ENCODE peak calls at places on chromosomes 6 and 20, in nine cellular contexts. One of them, this sample, is unnamed.

GRCh38 chr6:4348462-4349112 is 213.2 kb upstream of the ECI2 start:
- DNase-seq in non-pigmented ciliary epithelial cell: no peak
- DNase-seq in tibial nerve: no peak
- DNase-seq in cardiac fibroblast: peak
- DNase-seq in stimulated activated CD4-positive, alpha-beta T cell treated with anti-CD3 and anti-CD28 coated beads, Interleukin-4, amount 100 ng/mL, for 1 hour: no peak
- DNase-seq in activated T-helper 1 cell treated with anti-CD3 and anti-CD28 coated beads, Interleukin-2, amount 50 U/mL, for 16 hours: no peak
- DNase-seq in GM10248: peak
- DNase-seq in uterus: no peak
- DNase-seq in memory B cell: no peak
- DNase-seq in this sample: no peak

GRCh38 chr6:15244605-15245360 is 1.1 kb upstream of the JARID2 start:
- DNase-seq in activated T-helper 1 cell treated with anti-CD3 and anti-CD28 coated beads, Interleukin-2, amount 50 U/mL, for 16 hours: peak
- DNase-seq in cardiac fibroblast: peak
- DNase-seq in non-pigmented ciliary epithelial cell: no peak
- DNase-seq in stimulated activated CD4-positive, alpha-beta T cell treated with anti-CD3 and anti-CD28 coated beads, Interleukin-4, amount 100 ng/mL, for 1 hour: peak
- DNase-seq in memory B cell: peak
- DNase-seq in uterus: peak
- DNase-seq in GM10248: peak
- DNase-seq in tibial nerve: peak
- DNase-seq in this sample: peak

GRCh38 chr6:113094781-113095180 is 747.7 kb downstream of the RFPL4B start:
- DNase-seq in tibial nerve: no peak
- DNase-seq in cardiac fibroblast: peak
- DNase-seq in stimulated activated CD4-positive, alpha-beta T cell treated with anti-CD3 and anti-CD28 coated beads, Interleukin-4, amount 100 ng/mL, for 1 hour: no peak
- DNase-seq in non-pigmented ciliary epithelial cell: no peak
- DNase-seq in activated T-helper 1 cell treated with anti-CD3 and anti-CD28 coated beads, Interleukin-2, amount 50 U/mL, for 16 hours: no peak
- DNase-seq in uterus: no peak
- DNase-seq in memory B cell: no peak
- DNase-seq in GM10248: no peak
- DNase-seq in this sample: no peak

GRCh38 chr6:107129370-107129925 is 14.1 kb upstream of the BEND3 start:
- DNase-seq in memory B cell: no peak
- DNase-seq in activated T-helper 1 cell treated with anti-CD3 and anti-CD28 coated beads, Interleukin-2, amount 50 U/mL, for 16 hours: no peak
- DNase-seq in cardiac fibroblast: peak
- DNase-seq in GM10248: no peak
- DNase-seq in uterus: no peak
- DNase-seq in non-pigmented ciliary epithelial cell: no peak
- DNase-seq in stimulated activated CD4-positive, alpha-beta T cell treated with anti-CD3 and anti-CD28 coated beads, Interleukin-4, amount 100 ng/mL, for 1 hour: no peak
- DNase-seq in tibial nerve: no peak
- DNase-seq in this sample: no peak

GRCh38 chr20:47681977-47682812 is 103.1 kb downstream of the SULF2 start:
- DNase-seq in stimulated activated CD4-positive, alpha-beta T cell treated with anti-CD3 and anti-CD28 coated beads, Interleukin-4, amount 100 ng/mL, for 1 hour: no peak
- DNase-seq in activated T-helper 1 cell treated with anti-CD3 and anti-CD28 coated beads, Interleukin-2, amount 50 U/mL, for 16 hours: no peak
- DNase-seq in cardiac fibroblast: peak
- DNase-seq in non-pigmented ciliary epithelial cell: no peak
- DNase-seq in memory B cell: no peak
- DNase-seq in uterus: peak
- DNase-seq in GM10248: no peak
- DNase-seq in tibial nerve: peak
- DNase-seq in this sample: no peak

GRCh38 chr6:164151161-164151728 is 736.7 kb downstream of the QKI start:
- DNase-seq in memory B cell: no peak
- DNase-seq in non-pigmented ciliary epithelial cell: no peak
- DNase-seq in activated T-helper 1 cell treated with anti-CD3 and anti-CD28 coated beads, Interleukin-2, amount 50 U/mL, for 16 hours: no peak
- DNase-seq in uterus: no peak
- DNase-seq in GM10248: no peak
- DNase-seq in cardiac fibroblast: no peak
- DNase-seq in stimulated activated CD4-positive, alpha-beta T cell treated with anti-CD3 and anti-CD28 coated beads, Interleukin-4, amount 100 ng/mL, for 1 hour: no peak
- DNase-seq in tibial nerve: no peak
- DNase-seq in this sample: no peak

GRCh38 chr20:19973920-19974620 is 43.1 kb upstream of the NAA20 start:
- DNase-seq in memory B cell: no peak
- DNase-seq in stimulated activated CD4-positive, alpha-beta T cell treated with anti-CD3 and anti-CD28 coated beads, Interleukin-4, amount 100 ng/mL, for 1 hour: no peak
- DNase-seq in activated T-helper 1 cell treated with anti-CD3 and anti-CD28 coated beads, Interleukin-2, amount 50 U/mL, for 16 hours: no peak
- DNase-seq in tibial nerve: peak
- DNase-seq in cardiac fibroblast: peak
- DNase-seq in GM10248: no peak
- DNase-seq in uterus: peak
- DNase-seq in non-pigmented ciliary epithelial cell: no peak
- DNase-seq in this sample: peak

GRCh38 chr6:97047473-97048201 is 123.1 kb downstream of the KLHL32 start:
- DNase-seq in cardiac fibroblast: no peak
- DNase-seq in non-pigmented ciliary epithelial cell: no peak
- DNase-seq in stimulated activated CD4-positive, alpha-beta T cell treated with anti-CD3 and anti-CD28 coated beads, Interleukin-4, amount 100 ng/mL, for 1 hour: no peak
- DNase-seq in uterus: no peak
- DNase-seq in memory B cell: no peak
- DNase-seq in activated T-helper 1 cell treated with anti-CD3 and anti-CD28 coated beads, Interleukin-2, amount 50 U/mL, for 16 hours: no peak
- DNase-seq in GM10248: no peak
- DNase-seq in tibial nerve: no peak
- DNase-seq in this sample: no peak

GRCh38 chr20:59778615-59779200 is 154.7 kb downstream of the SYCP2 start:
- DNase-seq in activated T-helper 1 cell treated with anti-CD3 and anti-CD28 coated beads, Interleukin-2, amount 50 U/mL, for 16 hours: no peak
- DNase-seq in memory B cell: no peak
- DNase-seq in cardiac fibroblast: no peak
- DNase-seq in non-pigmented ciliary epithelial cell: no peak
- DNase-seq in tibial nerve: no peak
- DNase-seq in GM10248: no peak
- DNase-seq in uterus: no peak
- DNase-seq in stimulated activated CD4-positive, alpha-beta T cell treated with anti-CD3 and anti-CD28 coated beads, Interleukin-4, amount 100 ng/mL, for 1 hour: no peak
- DNase-seq in this sample: no peak

GRCh38 chr6:15400572-15401004 is 154.7 kb downstream of the JARID2 start:
- DNase-seq in activated T-helper 1 cell treated with anti-CD3 and anti-CD28 coated beads, Interleukin-2, amount 50 U/mL, for 16 hours: no peak
- DNase-seq in uterus: peak
- DNase-seq in stimulated activated CD4-positive, alpha-beta T cell treated with anti-CD3 and anti-CD28 coated beads, Interleukin-4, amount 100 ng/mL, for 1 hour: no peak
- DNase-seq in GM10248: peak
- DNase-seq in tibial nerve: peak
- DNase-seq in cardiac fibroblast: peak
- DNase-seq in memory B cell: no peak
- DNase-seq in non-pigmented ciliary epithelial cell: no peak
- DNase-seq in this sample: no peak

GRCh38 chr6:151154418-151154817 is 85.3 kb upstream of the AKAP12 start:
- DNase-seq in cardiac fibroblast: peak
- DNase-seq in memory B cell: no peak
- DNase-seq in non-pigmented ciliary epithelial cell: no peak
- DNase-seq in uterus: peak
- DNase-seq in GM10248: no peak
- DNase-seq in activated T-helper 1 cell treated with anti-CD3 and anti-CD28 coated beads, Interleukin-2, amount 50 U/mL, for 16 hours: no peak
- DNase-seq in tibial nerve: no peak
- DNase-seq in stimulated activated CD4-positive, alpha-beta T cell treated with anti-CD3 and anti-CD28 coated beads, Interleukin-4, amount 100 ng/mL, for 1 hour: no peak
- DNase-seq in this sample: no peak

GRCh38 chr6:117711369-117711768 is 36.1 kb downstream of the NUS1 start:
- DNase-seq in non-pigmented ciliary epithelial cell: no peak
- DNase-seq in GM10248: no peak
- DNase-seq in cardiac fibroblast: no peak
- DNase-seq in memory B cell: no peak
- DNase-seq in tibial nerve: no peak
- DNase-seq in stimulated activated CD4-positive, alpha-beta T cell treated with anti-CD3 and anti-CD28 coated beads, Interleukin-4, amount 100 ng/mL, for 1 hour: no peak
- DNase-seq in uterus: no peak
- DNase-seq in activated T-helper 1 cell treated with anti-CD3 and anti-CD28 coated beads, Interleukin-2, amount 50 U/mL, for 16 hours: no peak
- DNase-seq in this sample: no peak

GRCh38 chr6:18148304-18149025 is 6.4 kb downstream of the TPMT start:
- DNase-seq in non-pigmented ciliary epithelial cell: peak
- DNase-seq in tibial nerve: no peak
- DNase-seq in stimulated activated CD4-positive, alpha-beta T cell treated with anti-CD3 and anti-CD28 coated beads, Interleukin-4, amount 100 ng/mL, for 1 hour: no peak
- DNase-seq in cardiac fibroblast: peak
- DNase-seq in activated T-helper 1 cell treated with anti-CD3 and anti-CD28 coated beads, Interleukin-2, amount 50 U/mL, for 16 hours: no peak
- DNase-seq in GM10248: no peak
- DNase-seq in memory B cell: no peak
- DNase-seq in uterus: peak
- DNase-seq in this sample: peak

GRCh38 chr20:826695-827323 is 6.7 kb upstream of the FAM110A start:
- DNase-seq in cardiac fibroblast: no peak
- DNase-seq in tibial nerve: no peak
- DNase-seq in memory B cell: no peak
- DNase-seq in uterus: no peak
- DNase-seq in activated T-helper 1 cell treated with anti-CD3 and anti-CD28 coated beads, Interleukin-2, amount 50 U/mL, for 16 hours: no peak
- DNase-seq in stimulated activated CD4-positive, alpha-beta T cell treated with anti-CD3 and anti-CD28 coated beads, Interleukin-4, amount 100 ng/mL, for 1 hour: no peak
- DNase-seq in non-pigmented ciliary epithelial cell: no peak
- DNase-seq in GM10248: no peak
- DNase-seq in this sample: no peak

GRCh38 chr20:36832791-36833190 is 43.1 kb upstream of the TLDC2 start:
- DNase-seq in memory B cell: no peak
- DNase-seq in tibial nerve: no peak
- DNase-seq in GM10248: no peak
- DNase-seq in uterus: no peak
- DNase-seq in cardiac fibroblast: no peak
- DNase-seq in activated T-helper 1 cell treated with anti-CD3 and anti-CD28 coated beads, Interleukin-2, amount 50 U/mL, for 16 hours: no peak
- DNase-seq in non-pigmented ciliary epithelial cell: no peak
- DNase-seq in stimulated activated CD4-positive, alpha-beta T cell treated with anti-CD3 and anti-CD28 coated beads, Interleukin-4, amount 100 ng/mL, for 1 hour: no peak
- DNase-seq in this sample: no peak

GRCh38 chr6:77466055-77467028 is 3.1 kb upstream of the HTR1B start:
- DNase-seq in stimulated activated CD4-positive, alpha-beta T cell treated with anti-CD3 and anti-CD28 coated beads, Interleukin-4, amount 100 ng/mL, for 1 hour: peak
- DNase-seq in non-pigmented ciliary epithelial cell: no peak
- DNase-seq in GM10248: peak
- DNase-seq in memory B cell: no peak
- DNase-seq in uterus: peak
- DNase-seq in tibial nerve: peak
- DNase-seq in activated T-helper 1 cell treated with anti-CD3 and anti-CD28 coated beads, Interleukin-2, amount 50 U/mL, for 16 hours: no peak
- DNase-seq in cardiac fibroblast: peak
- DNase-seq in this sample: peak

GRCh38 chr6:35543459-35544193 is 30.9 kb upstream of the TULP1 start:
- DNase-seq in non-pigmented ciliary epithelial cell: no peak
- DNase-seq in uterus: no peak
- DNase-seq in activated T-helper 1 cell treated with anti-CD3 and anti-CD28 coated beads, Interleukin-2, amount 50 U/mL, for 16 hours: no peak
- DNase-seq in memory B cell: no peak
- DNase-seq in tibial nerve: no peak
- DNase-seq in cardiac fibroblast: no peak
- DNase-seq in stimulated activated CD4-positive, alpha-beta T cell treated with anti-CD3 and anti-CD28 coated beads, Interleukin-4, amount 100 ng/mL, for 1 hour: no peak
- DNase-seq in GM10248: no peak
- DNase-seq in this sample: no peak

GRCh38 chr20:25508083-25508770 is 77.1 kb downstream of the NINL start:
- DNase-seq in GM10248: no peak
- DNase-seq in non-pigmented ciliary epithelial cell: peak
- DNase-seq in tibial nerve: no peak
- DNase-seq in memory B cell: no peak
- DNase-seq in stimulated activated CD4-positive, alpha-beta T cell treated with anti-CD3 and anti-CD28 coated beads, Interleukin-4, amount 100 ng/mL, for 1 hour: no peak
- DNase-seq in uterus: no peak
- DNase-seq in cardiac fibroblast: peak
- DNase-seq in activated T-helper 1 cell treated with anti-CD3 and anti-CD28 coated beads, Interleukin-2, amount 50 U/mL, for 16 hours: no peak
- DNase-seq in this sample: peak

GRCh38 chr6:83160167-83160566 is 32.9 kb downstream of the PGM3 start:
- DNase-seq in GM10248: no peak
- DNase-seq in non-pigmented ciliary epithelial cell: no peak
- DNase-seq in uterus: no peak
- DNase-seq in cardiac fibroblast: no peak
- DNase-seq in activated T-helper 1 cell treated with anti-CD3 and anti-CD28 coated beads, Interleukin-2, amount 50 U/mL, for 16 hours: no peak
- DNase-seq in stimulated activated CD4-positive, alpha-beta T cell treated with anti-CD3 and anti-CD28 coated beads, Interleukin-4, amount 100 ng/mL, for 1 hour: no peak
- DNase-seq in memory B cell: no peak
- DNase-seq in tibial nerve: no peak
- DNase-seq in this sample: no peak

GRCh38 chr6:37971711-37972410 is 152.3 kb downstream of the ZFAND3 start:
- DNase-seq in stimulated activated CD4-positive, alpha-beta T cell treated with anti-CD3 and anti-CD28 coated beads, Interleukin-4, amount 100 ng/mL, for 1 hour: no peak
- DNase-seq in GM10248: no peak
- DNase-seq in tibial nerve: no peak
- DNase-seq in non-pigmented ciliary epithelial cell: no peak
- DNase-seq in uterus: no peak
- DNase-seq in memory B cell: no peak
- DNase-seq in activated T-helper 1 cell treated with anti-CD3 and anti-CD28 coated beads, Interleukin-2, amount 50 U/mL, for 16 hours: no peak
- DNase-seq in cardiac fibroblast: no peak
- DNase-seq in this sample: no peak